ENCODE peak calls at places on chromosomes 3 and 15, in ten cellular contexts. U, S, Y, V, L, J, C, I, W and F are unnamed samples.

GRCh38 chr3:160665784-160666526 is 11.0 kb upstream of the ARL14 start:
- DNase-seq in U (peak), S (peak), Y (no peak), V (peak), L (no peak), J (peak), C (no peak), I (peak), W (peak), F (peak)

GRCh38 chr3:73291541-73291940 is 230.1 kb downstream of the EBLN2 start:
- DNase-seq in U (no peak), S (no peak), Y (no peak), V (no peak), L (no peak), J (no peak), C (no peak), I (no peak), W (no peak), F (no peak)

GRCh38 chr3:119145500-119146167 is at the start of gene TEX55:
- DNase-seq in U (peak), S (peak), Y (peak), V (peak), L (no peak), J (peak), C (peak), I (peak), W (peak), F (peak)

GRCh38 chr3:50268703-50269451 is at the start of gene SEMA3B:
- DNase-seq in U (no peak), S (no peak), Y (no peak), V (peak), L (peak), J (no peak), C (no peak), I (peak), W (peak), F (no peak)

GRCh38 chr15:64105113-64105704 is 9.4 kb downstream of the SNX1 start:
- DNase-seq in U (no peak), S (no peak), Y (no peak), V (peak), L (peak), J (no peak), C (no peak), I (no peak), W (peak), F (no peak)

GRCh38 chr15:36497903-36498302 is 81.5 kb upstream of the CDIN1 start:
- DNase-seq in U (no peak), S (peak), Y (no peak), V (peak), L (no peak), J (no peak), C (no peak), I (no peak), W (no peak), F (no peak)

GRCh38 chr3:193830791-193831191 is 237.8 kb downstream of the OPA1 start:
- DNase-seq in U (no peak), S (peak), Y (peak), V (no peak), L (no peak), J (peak), C (peak), I (no peak), W (no peak), F (no peak)

GRCh38 chr3:101319531-101319930 is 844 bp downstream of the IMPG2 start:
- DNase-seq in U (no peak), S (no peak), Y (no peak), V (no peak), L (no peak), J (no peak), C (no peak), I (no peak), W (no peak), F (no peak)

GRCh38 chr3:69463546-69463945 is 77.7 kb upstream of the FRMD4B start:
- DNase-seq in U (no peak), S (no peak), Y (no peak), V (no peak), L (no peak), J (no peak), C (no peak), I (no peak), W (no peak), F (no peak)

GRCh38 chr3:40971191-40972168 is 227.8 kb upstream of the CTNNB1 start:
- DNase-seq in U (peak), S (peak), Y (peak), V (peak), L (peak), J (peak), C (peak), I (peak), W (peak), F (no peak)

GRCh38 chr3:114111060-114111790 is 54.7 kb downstream of the QTRT2 start:
- DNase-seq in U (no peak), S (no peak), Y (no peak), V (no peak), L (no peak), J (no peak), C (no peak), I (no peak), W (no peak), F (no peak)

GRCh38 chr3:81743096-81744025 is 18.1 kb downstream of the GBE1 start:
- DNase-seq in U (no peak), S (peak), Y (no peak), V (peak), L (no peak), J (no peak), C (peak), I (no peak), W (peak), F (no peak)

GRCh38 chr3:71857926-71858325 is 73.0 kb upstream of the PROK2 start:
- DNase-seq in U (no peak), S (no peak), Y (peak), V (no peak), L (no peak), J (no peak), C (no peak), I (no peak), W (no peak), F (no peak)